ENCODE peak calls at places on chromosomes 12 and 14, in ten cellular contexts. One of them, this sample, is unnamed.

GRCh38 chr12:132444957-132445883 is 44.7 kb upstream of the FBRSL1 start:
- DNase-seq in astrocyte of the spinal cord: no peak
- DNase-seq in A549: no peak
- DNase-seq in left ventricle myocardium inferior: peak
- DNase-seq in AG09309: no peak
- DNase-seq in body of pancreas: no peak
- DNase-seq in uterus: no peak
- DNase-seq in dorsolateral prefrontal cortex: no peak
- DNase-seq in IMR-90: no peak
- DNase-seq in fibroblast of pulmonary artery: no peak
- DNase-seq in this sample: no peak

GRCh38 chr12:104793280-104793679 is 164.8 kb downstream of the SLC41A2 start:
- DNase-seq in astrocyte of the spinal cord: peak
- DNase-seq in A549: no peak
- DNase-seq in left ventricle myocardium inferior: no peak
- DNase-seq in AG09309: peak
- DNase-seq in body of pancreas: no peak
- DNase-seq in uterus: peak
- DNase-seq in dorsolateral prefrontal cortex: no peak
- DNase-seq in IMR-90: peak
- DNase-seq in fibroblast of pulmonary artery: peak
- DNase-seq in this sample: no peak

GRCh38 chr12:112979281-112979680 is 962 bp downstream of the OAS2 start:
- DNase-seq in astrocyte of the spinal cord: no peak
- DNase-seq in A549: no peak
- DNase-seq in left ventricle myocardium inferior: no peak
- DNase-seq in AG09309: no peak
- DNase-seq in body of pancreas: no peak
- DNase-seq in uterus: no peak
- DNase-seq in dorsolateral prefrontal cortex: no peak
- DNase-seq in IMR-90: no peak
- DNase-seq in fibroblast of pulmonary artery: no peak
- DNase-seq in this sample: no peak

GRCh38 chr12:29759950-29760349 is 23.8 kb downstream of the TMTC1 start:
- DNase-seq in astrocyte of the spinal cord: no peak
- DNase-seq in A549: no peak
- DNase-seq in left ventricle myocardium inferior: no peak
- DNase-seq in AG09309: no peak
- DNase-seq in body of pancreas: no peak
- DNase-seq in uterus: no peak
- DNase-seq in dorsolateral prefrontal cortex: no peak
- DNase-seq in IMR-90: no peak
- DNase-seq in fibroblast of pulmonary artery: no peak
- DNase-seq in this sample: no peak

GRCh38 chr14:97379091-97379531 is 581.9 kb downstream of the VRK1 start:
- DNase-seq in astrocyte of the spinal cord: no peak
- DNase-seq in A549: no peak
- DNase-seq in left ventricle myocardium inferior: no peak
- DNase-seq in AG09309: no peak
- DNase-seq in body of pancreas: no peak
- DNase-seq in uterus: no peak
- DNase-seq in dorsolateral prefrontal cortex: no peak
- DNase-seq in IMR-90: no peak
- DNase-seq in fibroblast of pulmonary artery: no peak
- DNase-seq in this sample: no peak

GRCh38 chr12:241266-241665 is 21.4 kb downstream of the SLC6A13 start:
- DNase-seq in astrocyte of the spinal cord: no peak
- DNase-seq in A549: no peak
- DNase-seq in left ventricle myocardium inferior: no peak
- DNase-seq in AG09309: no peak
- DNase-seq in body of pancreas: no peak
- DNase-seq in uterus: no peak
- DNase-seq in dorsolateral prefrontal cortex: no peak
- DNase-seq in IMR-90: no peak
- DNase-seq in fibroblast of pulmonary artery: no peak
- DNase-seq in this sample: no peak

GRCh38 chr14:65190312-65190711 is 88.0 kb upstream of the MAX start:
- DNase-seq in astrocyte of the spinal cord: no peak
- DNase-seq in A549: no peak
- DNase-seq in left ventricle myocardium inferior: no peak
- DNase-seq in AG09309: no peak
- DNase-seq in body of pancreas: no peak
- DNase-seq in uterus: no peak
- DNase-seq in dorsolateral prefrontal cortex: no peak
- DNase-seq in IMR-90: no peak
- DNase-seq in fibroblast of pulmonary artery: no peak
- DNase-seq in this sample: no peak

GRCh38 chr12:42790761-42791151 is 201.2 kb upstream of the PRICKLE1 start:
- DNase-seq in astrocyte of the spinal cord: peak
- DNase-seq in A549: peak
- DNase-seq in left ventricle myocardium inferior: no peak
- DNase-seq in AG09309: no peak
- DNase-seq in body of pancreas: no peak
- DNase-seq in uterus: no peak
- DNase-seq in dorsolateral prefrontal cortex: no peak
- DNase-seq in IMR-90: peak
- DNase-seq in fibroblast of pulmonary artery: peak
- DNase-seq in this sample: peak

GRCh38 chr12:52692253-52692652 is 11.1 kb downstream of the KRT77 start:
- DNase-seq in astrocyte of the spinal cord: no peak
- DNase-seq in A549: peak
- DNase-seq in left ventricle myocardium inferior: no peak
- DNase-seq in AG09309: no peak
- DNase-seq in body of pancreas: no peak
- DNase-seq in uterus: no peak
- DNase-seq in dorsolateral prefrontal cortex: no peak
- DNase-seq in IMR-90: no peak
- DNase-seq in fibroblast of pulmonary artery: no peak
- DNase-seq in this sample: no peak

GRCh38 chr12:52690351-52691075 is 10.3 kb upstream of the KRT1 start:
- DNase-seq in astrocyte of the spinal cord: no peak
- DNase-seq in A549: no peak
- DNase-seq in left ventricle myocardium inferior: no peak
- DNase-seq in AG09309: no peak
- DNase-seq in body of pancreas: no peak
- DNase-seq in uterus: no peak
- DNase-seq in dorsolateral prefrontal cortex: no peak
- DNase-seq in IMR-90: no peak
- DNase-seq in fibroblast of pulmonary artery: no peak
- DNase-seq in this sample: no peak

GRCh38 chr12:52689936-52690335 is 9.7 kb upstream of the KRT1 start:
- DNase-seq in astrocyte of the spinal cord: no peak
- DNase-seq in A549: no peak
- DNase-seq in left ventricle myocardium inferior: no peak
- DNase-seq in AG09309: no peak
- DNase-seq in body of pancreas: no peak
- DNase-seq in uterus: no peak
- DNase-seq in dorsolateral prefrontal cortex: no peak
- DNase-seq in IMR-90: no peak
- DNase-seq in fibroblast of pulmonary artery: no peak
- DNase-seq in this sample: no peak

GRCh38 chr12:52691765-52692150 is 11.6 kb upstream of the KRT1 start:
- DNase-seq in astrocyte of the spinal cord: no peak
- DNase-seq in A549: no peak
- DNase-seq in left ventricle myocardium inferior: no peak
- DNase-seq in AG09309: no peak
- DNase-seq in body of pancreas: no peak
- DNase-seq in uterus: no peak
- DNase-seq in dorsolateral prefrontal cortex: no peak
- DNase-seq in IMR-90: no peak
- DNase-seq in fibroblast of pulmonary artery: no peak
- DNase-seq in this sample: no peak

GRCh38 chr12:52691076-52691764 is 11.0 kb upstream of the KRT1 start:
- DNase-seq in astrocyte of the spinal cord: no peak
- DNase-seq in A549: no peak
- DNase-seq in left ventricle myocardium inferior: no peak
- DNase-seq in AG09309: no peak
- DNase-seq in body of pancreas: peak
- DNase-seq in uterus: no peak
- DNase-seq in dorsolateral prefrontal cortex: no peak
- DNase-seq in IMR-90: no peak
- DNase-seq in fibroblast of pulmonary artery: no peak
- DNase-seq in this sample: no peak
- TF ChIP-seq CTCF in astrocyte of the spinal cord: no peak
- TF ChIP-seq CTCF in A549: no peak
- TF ChIP-seq CTCF in left ventricle myocardium inferior: no peak
- TF ChIP-seq CTCF in AG09309: no peak
- TF ChIP-seq CTCF in body of pancreas: no peak
- TF ChIP-seq CTCF in uterus: no peak
- TF ChIP-seq CTCF in dorsolateral prefrontal cortex: no peak
- TF ChIP-seq CTCF in IMR-90: no peak
- TF ChIP-seq CTCF in fibroblast of pulmonary artery: no peak
- TF ChIP-seq CTCF in this sample: no peak

DNA sequence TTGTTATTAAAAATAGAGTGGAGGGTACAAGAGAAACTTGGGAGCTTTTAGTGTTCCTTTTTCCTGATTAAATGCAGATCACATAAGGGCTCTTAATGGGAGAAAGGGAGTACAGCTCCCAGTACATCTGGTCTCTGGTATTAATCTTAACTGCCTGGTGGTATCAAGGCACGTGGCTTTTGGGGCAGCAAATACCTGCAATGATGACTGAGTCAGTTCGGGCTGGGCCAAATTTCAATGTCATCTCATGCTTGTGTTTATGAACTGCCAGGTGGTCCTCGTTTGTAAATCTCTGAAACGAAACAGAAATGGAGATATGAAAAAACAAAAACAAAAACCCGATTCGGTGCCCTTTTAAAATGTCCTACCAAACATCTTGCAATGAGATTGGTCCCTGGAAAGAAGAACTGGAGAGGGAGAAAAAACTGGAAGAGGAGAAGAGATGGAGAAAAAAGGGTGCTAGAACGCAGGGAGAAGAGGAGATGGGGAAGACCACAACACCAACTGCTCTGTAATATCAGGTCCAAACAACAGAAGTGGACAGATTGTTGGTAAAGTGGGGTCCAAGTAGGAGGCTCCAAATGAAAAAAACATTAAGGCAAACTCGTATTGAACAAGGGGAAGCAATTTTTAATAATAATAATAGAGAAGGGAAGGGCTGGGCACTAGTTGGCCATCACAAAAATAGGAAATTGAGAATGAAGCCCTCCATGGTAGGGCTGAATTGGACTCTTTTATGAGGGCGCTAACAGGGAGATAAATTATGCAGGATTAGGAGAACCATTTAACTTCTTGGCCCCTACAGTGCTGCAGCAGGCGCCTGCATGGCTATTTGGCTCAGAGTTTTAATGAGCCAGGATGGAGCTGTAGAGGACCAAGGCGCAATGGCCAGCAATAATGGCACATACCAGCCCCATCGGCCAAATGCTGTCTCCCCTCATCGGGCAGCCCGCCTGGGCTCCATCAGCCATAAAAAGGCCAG is 45.4 kb upstream of the NPFF start:
- DNase-seq in astrocyte of the spinal cord: no peak
- DNase-seq in A549: no peak
- DNase-seq in left ventricle myocardium inferior: no peak
- DNase-seq in AG09309: no peak
- DNase-seq in body of pancreas: no peak
- DNase-seq in uterus: no peak
- DNase-seq in dorsolateral prefrontal cortex: no peak
- DNase-seq in IMR-90: no peak
- DNase-seq in fibroblast of pulmonary artery: no peak
- DNase-seq in this sample: no peak
- H3K4me3 ChIP-seq in astrocyte of the spinal cord: no peak
- H3K4me3 ChIP-seq in A549: no peak
- H3K4me3 ChIP-seq in left ventricle myocardium inferior: no peak
- H3K4me3 ChIP-seq in AG09309: no peak
- H3K4me3 ChIP-seq in body of pancreas: no peak
- H3K4me3 ChIP-seq in uterus: no peak
- H3K4me3 ChIP-seq in dorsolateral prefrontal cortex: no peak
- H3K4me3 ChIP-seq in IMR-90: no peak
- H3K4me3 ChIP-seq in fibroblast of pulmonary artery: no peak
- H3K4me3 ChIP-seq in this sample: no peak

DNA sequence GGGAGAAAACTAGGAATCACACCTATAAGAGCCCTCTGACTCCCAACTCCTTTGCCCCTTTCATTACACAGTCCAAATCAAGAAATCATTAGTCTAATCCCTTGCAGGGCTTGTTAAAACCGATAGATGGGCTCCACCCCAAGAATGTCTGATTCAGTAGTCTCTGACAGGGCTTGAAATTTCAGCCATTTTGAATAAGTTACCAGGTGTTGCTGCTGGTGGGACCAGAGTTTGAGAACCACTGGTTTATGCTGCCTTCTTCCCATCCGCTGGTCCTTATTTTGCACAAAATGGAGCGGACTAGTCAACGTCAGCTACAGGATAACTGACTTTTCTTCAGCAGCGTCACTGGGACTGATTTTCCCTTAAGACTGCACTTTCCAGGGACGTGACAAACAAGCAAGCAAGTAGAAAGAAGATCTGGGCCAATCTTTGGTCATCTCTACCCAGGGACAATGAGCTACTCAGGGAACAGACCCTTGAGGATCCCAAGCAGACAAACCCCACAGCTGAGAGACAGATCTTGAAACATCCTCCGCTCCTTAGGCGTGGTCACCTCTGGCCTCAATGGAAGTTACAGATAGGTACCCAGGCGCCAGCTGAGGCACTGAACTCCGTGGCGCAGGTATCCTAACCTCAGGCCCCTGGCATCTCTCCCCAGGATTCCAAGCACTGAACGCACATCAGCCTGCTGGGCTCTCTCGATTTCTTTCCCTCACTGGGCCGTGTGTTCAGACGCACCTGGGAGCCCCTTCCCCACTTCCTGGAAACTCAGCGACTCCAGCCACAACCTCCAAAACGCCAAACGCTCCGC is 900 bp downstream of the KCTD10 start:
- DNase-seq in astrocyte of the spinal cord: no peak
- DNase-seq in A549: no peak
- DNase-seq in left ventricle myocardium inferior: no peak
- DNase-seq in AG09309: no peak
- DNase-seq in body of pancreas: no peak
- DNase-seq in uterus: no peak
- DNase-seq in dorsolateral prefrontal cortex: no peak
- DNase-seq in IMR-90: no peak
- DNase-seq in fibroblast of pulmonary artery: no peak
- DNase-seq in this sample: no peak
- TF ChIP-seq CTCF in astrocyte of the spinal cord: no peak
- TF ChIP-seq CTCF in A549: no peak
- TF ChIP-seq CTCF in left ventricle myocardium inferior: no peak
- TF ChIP-seq CTCF in AG09309: no peak
- TF ChIP-seq CTCF in body of pancreas: no peak
- TF ChIP-seq CTCF in uterus: no peak
- TF ChIP-seq CTCF in dorsolateral prefrontal cortex: no peak
- TF ChIP-seq CTCF in IMR-90: no peak
- TF ChIP-seq CTCF in fibroblast of pulmonary artery: no peak
- TF ChIP-seq CTCF in this sample: no peak

GRCh38 chr12:92138626-92139025 is 7.0 kb downstream of the BTG1 start:
- DNase-seq in astrocyte of the spinal cord: no peak
- DNase-seq in A549: no peak
- DNase-seq in left ventricle myocardium inferior: no peak
- DNase-seq in AG09309: no peak
- DNase-seq in body of pancreas: no peak
- DNase-seq in uterus: no peak
- DNase-seq in dorsolateral prefrontal cortex: no peak
- DNase-seq in IMR-90: no peak
- DNase-seq in fibroblast of pulmonary artery: no peak
- DNase-seq in this sample: no peak

GRCh38 chr12:92136021-92136735 is 9.5 kb downstream of the BTG1 start:
- DNase-seq in astrocyte of the spinal cord: no peak
- DNase-seq in A549: no peak
- DNase-seq in left ventricle myocardium inferior: no peak
- DNase-seq in AG09309: no peak
- DNase-seq in body of pancreas: peak
- DNase-seq in uterus: no peak
- DNase-seq in dorsolateral prefrontal cortex: no peak
- DNase-seq in IMR-90: no peak
- DNase-seq in fibroblast of pulmonary artery: no peak
- DNase-seq in this sample: no peak

GRCh38 chr12:92136883-92137582 is 8.6 kb downstream of the BTG1 start:
- DNase-seq in astrocyte of the spinal cord: peak
- DNase-seq in A549: peak
- DNase-seq in left ventricle myocardium inferior: no peak
- DNase-seq in AG09309: peak
- DNase-seq in body of pancreas: no peak
- DNase-seq in uterus: no peak
- DNase-seq in dorsolateral prefrontal cortex: no peak
- DNase-seq in IMR-90: peak
- DNase-seq in fibroblast of pulmonary artery: peak
- DNase-seq in this sample: peak

GRCh38 chr12:92139634-92140555 is 5.8 kb downstream of the BTG1 start:
- DNase-seq in astrocyte of the spinal cord: peak
- DNase-seq in A549: no peak
- DNase-seq in left ventricle myocardium inferior: no peak
- DNase-seq in AG09309: no peak
- DNase-seq in body of pancreas: no peak
- DNase-seq in uterus: no peak
- DNase-seq in dorsolateral prefrontal cortex: no peak
- DNase-seq in IMR-90: peak
- DNase-seq in fibroblast of pulmonary artery: no peak
- DNase-seq in this sample: no peak

DNA sequence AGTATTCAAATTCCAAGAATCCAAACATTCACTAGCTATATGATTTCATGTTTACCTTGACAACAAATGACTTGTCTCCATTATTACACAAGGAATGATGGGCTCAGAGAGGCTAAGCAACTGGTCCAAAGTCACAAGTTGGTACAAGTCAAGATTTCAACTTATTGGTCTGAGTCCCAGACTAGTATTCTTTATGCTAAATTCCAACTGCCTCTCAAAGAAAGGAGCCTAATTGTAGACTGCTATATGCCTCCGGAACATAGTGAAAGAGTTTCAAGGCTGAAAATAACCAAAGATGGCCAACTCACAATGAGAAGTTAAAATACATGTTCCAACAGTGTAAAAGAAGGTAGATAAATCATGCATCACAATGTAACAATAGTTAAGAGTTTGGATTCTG is 7.5 kb downstream of the BTG1 start:
- DNase-seq in astrocyte of the spinal cord: no peak
- DNase-seq in A549: no peak
- DNase-seq in left ventricle myocardium inferior: no peak
- DNase-seq in AG09309: no peak
- DNase-seq in body of pancreas: no peak
- DNase-seq in uterus: no peak
- DNase-seq in dorsolateral prefrontal cortex: no peak
- DNase-seq in IMR-90: no peak
- DNase-seq in fibroblast of pulmonary artery: no peak
- DNase-seq in this sample: no peak
- H3K4me3 ChIP-seq in astrocyte of the spinal cord: no peak
- H3K4me3 ChIP-seq in A549: peak
- H3K4me3 ChIP-seq in left ventricle myocardium inferior: peak
- H3K4me3 ChIP-seq in AG09309: no peak
- H3K4me3 ChIP-seq in body of pancreas: no peak
- H3K4me3 ChIP-seq in uterus: peak
- H3K4me3 ChIP-seq in dorsolateral prefrontal cortex: peak
- H3K4me3 ChIP-seq in IMR-90: peak
- H3K4me3 ChIP-seq in fibroblast of pulmonary artery: no peak
- H3K4me3 ChIP-seq in this sample: no peak

This sample was measured in brain microvascular endothelial cell.